ENCODE peak calls at places on chromosomes 3 and 15, in nine cellular contexts. Y, M, A, W, B, C, D, J and V are unnamed samples.

GRCh38 chr3:135147657-135148056 is 352.6 kb downstream of the EPHB1 start:
- DNase-seq in Y (no peak), M (no peak), A (no peak), W (peak), B (no peak), C (no peak), D (no peak), J (no peak), V (no peak)

GRCh38 chr3:55128201-55128870 is 200.5 kb upstream of the LRTM1 start:
- DNase-seq in Y (no peak), M (no peak), A (no peak), W (no peak), B (no peak), C (peak), D (no peak), J (no peak), V (no peak)

GRCh38 chr3:173894-174293 is 22.7 kb upstream of the CHL1 start:
- DNase-seq in Y (no peak), M (no peak), A (no peak), W (no peak), B (no peak), C (no peak), D (no peak), J (no peak), V (no peak)

GRCh38 chr3:47197287-47197686 is 33.4 kb upstream of the SETD2 start:
- DNase-seq in Y (no peak), M (no peak), A (no peak), W (no peak), B (no peak), C (no peak), D (no peak), J (no peak), V (no peak)

GRCh38 chr3:30286811-30287210 is 319.6 kb upstream of the TGFBR2 start:
- DNase-seq in Y (no peak), M (no peak), A (peak), W (no peak), B (no peak), C (peak), D (no peak), J (no peak), V (no peak)

GRCh38 chr15:82178061-82178460 is 84.5 kb downstream of the EFL1 start:
- DNase-seq in Y (no peak), M (no peak), A (peak), W (no peak), B (no peak), C (peak), D (no peak), J (no peak), V (no peak)

GRCh38 chr15:63544253-63545026 is 40.0 kb downstream of the USP3 start:
- DNase-seq in Y (no peak), M (no peak), A (no peak), W (no peak), B (no peak), C (no peak), D (no peak), J (no peak), V (no peak)

GRCh38 chr15:74400915-74401757 is 32.6 kb downstream of the SEMA7A start:
- DNase-seq in Y (no peak), M (no peak), A (peak), W (no peak), B (no peak), C (peak), D (no peak), J (no peak), V (peak)

GRCh38 chr3:46931631-46932441 is 44.7 kb downstream of the CCDC12 start:
- DNase-seq in Y (peak), M (no peak), A (peak), W (no peak), B (no peak), C (no peak), D (peak), J (peak), V (no peak)

GRCh38 chr3:155070932-155071387 is 9.2 kb upstream of the MME start:
- DNase-seq in Y (no peak), M (no peak), A (peak), W (no peak), B (no peak), C (peak), D (no peak), J (no peak), V (no peak)

GRCh38 chr3:107704477-107704876 is 181.7 kb downstream of the BBX start:
- DNase-seq in Y (no peak), M (no peak), A (no peak), W (no peak), B (no peak), C (peak), D (no peak), J (no peak), V (no peak)

GRCh38 chr3:134485075-134485536 is 679 bp downstream of the ANAPC13 start:
- DNase-seq in Y (no peak), M (peak), A (peak), W (no peak), B (no peak), C (peak), D (peak), J (no peak), V (no peak)

GRCh38 chr3:123098411-123099330 is 31.8 kb downstream of the PDIA5 start:
- DNase-seq in Y (no peak), M (no peak), A (no peak), W (no peak), B (no peak), C (peak), D (peak), J (no peak), V (no peak)

GRCh38 chr15:90031231-90031791 is 30.2 kb downstream of the ZNF710 start:
- DNase-seq in Y (no peak), M (no peak), A (peak), W (no peak), B (no peak), C (peak), D (peak), J (peak), V (peak)
- H3K4me3 ChIP-seq in Y (no peak), M (no peak), A (no peak), W (no peak), B (no peak), C (no peak), D (no peak), J (no peak), V (no peak)

GRCh38 chr3:17544632-17545031 is 197.8 kb downstream of the TBC1D5 start:
- DNase-seq in Y (no peak), M (no peak), A (peak), W (no peak), B (no peak), C (peak), D (no peak), J (no peak), V (no peak)
- TF ChIP-seq CTCF in Y (no peak), M (peak), A (peak), W (peak), B (no peak), C (peak), D (no peak), J (no peak), V (peak)

GRCh38 chr3:120908803-120909601 is 997 bp downstream of the STXBP5L start:
- DNase-seq in Y (no peak), M (no peak), A (no peak), W (no peak), B (no peak), C (no peak), D (peak), J (no peak), V (no peak)
- H3K4me3 ChIP-seq in Y (peak), M (peak), A (peak), W (peak), B (peak), C (peak), D (peak), J (peak), V (no peak)

GRCh38 chr15:39018966-39019365 is 454.4 kb upstream of the RASGRP1 start:
- DNase-seq in Y (no peak), M (no peak), A (no peak), W (no peak), B (no peak), C (no peak), D (no peak), J (no peak), V (no peak)

GRCh38 chr15:39009740-39010139 is 445.1 kb upstream of the RASGRP1 start:
- DNase-seq in Y (no peak), M (no peak), A (no peak), W (no peak), B (no peak), C (no peak), D (no peak), J (no peak), V (no peak)

GRCh38 chr15:39016706-39017105 is 452.1 kb upstream of the RASGRP1 start:
- DNase-seq in Y (no peak), M (no peak), A (no peak), W (no peak), B (no peak), C (peak), D (no peak), J (no peak), V (no peak)

GRCh38 chr15:39014682-39015081 is 450.1 kb upstream of the RASGRP1 start:
- DNase-seq in Y (no peak), M (no peak), A (no peak), W (no peak), B (no peak), C (no peak), D (no peak), J (no peak), V (no peak)

GRCh38 chr15:39013262-39013661 is 448.6 kb upstream of the RASGRP1 start:
- DNase-seq in Y (no peak), M (no peak), A (no peak), W (no peak), B (no peak), C (no peak), D (no peak), J (no peak), V (no peak)
- TF ChIP-seq CTCF in Y (no peak), M (no peak), A (no peak), W (no peak), B (no peak), C (no peak), D (no peak), J (no peak), V (no peak)

DNA sequence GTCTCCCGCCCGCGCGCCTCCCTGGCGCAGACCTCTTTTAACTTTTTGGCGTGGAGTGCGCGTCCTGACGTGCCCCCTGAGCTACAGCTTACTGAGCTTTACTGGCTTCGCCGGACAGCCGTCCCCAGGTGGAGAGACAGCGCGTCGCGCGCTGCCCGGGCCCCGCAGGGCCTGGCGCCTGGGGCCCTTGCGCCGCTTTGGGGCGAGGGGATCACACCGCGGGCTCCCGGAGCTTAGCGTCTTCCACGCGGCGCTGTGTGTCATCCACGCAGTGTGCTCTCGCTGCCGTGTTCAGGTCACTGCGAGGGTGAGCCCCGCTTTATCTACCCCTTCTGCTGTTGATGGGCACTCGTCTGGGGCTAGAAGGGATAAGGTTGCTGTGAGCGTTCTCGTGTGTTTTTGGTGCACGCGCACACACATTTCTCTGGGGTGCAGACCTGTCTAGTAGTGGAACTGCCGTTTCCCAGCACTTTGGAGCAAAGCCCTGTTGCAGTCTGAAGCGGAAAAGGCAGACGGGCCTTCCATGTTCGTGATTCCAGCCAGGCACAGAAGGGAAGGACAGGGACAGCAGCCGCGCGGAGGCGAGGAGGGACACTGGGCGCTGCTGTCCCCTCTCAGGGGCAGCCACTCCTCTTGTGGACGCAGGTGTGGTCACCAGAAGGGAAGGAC is 33.1 kb upstream of the ALDH1L1 start:
- DNase-seq in Y (no peak), M (no peak), A (no peak), W (no peak), B (no peak), C (no peak), D (no peak), J (peak), V (no peak)
- H3K4me3 ChIP-seq in Y (peak), M (peak), A (peak), W (peak), B (no peak), C (peak), D (peak), J (peak), V (no peak)

GRCh38 chr15:38069506-38069905 is 135.1 kb downstream of the TMCO5A start:
- DNase-seq in Y (peak), M (peak), A (peak), W (no peak), B (no peak), C (peak), D (peak), J (peak), V (no peak)
- TF ChIP-seq CTCF in Y (no peak), M (no peak), A (no peak), W (no peak), B (no peak), C (no peak), D (no peak), J (no peak), V (no peak)

GRCh38 chr3:109384164-109384563 is 46.8 kb upstream of the DPPA4 start:
- DNase-seq in Y (no peak), M (no peak), A (no peak), W (no peak), B (no peak), C (no peak), D (no peak), J (no peak), V (no peak)
- H3K4me3 ChIP-seq in Y (no peak), M (no peak), A (no peak), W (no peak), B (no peak), C (no peak), D (no peak), J (no peak), V (no peak)

GRCh38 chr3:97278506-97278905 is 464.1 kb downstream of the EPHA6 start:
- DNase-seq in Y (no peak), M (no peak), A (no peak), W (no peak), B (no peak), C (no peak), D (no peak), J (no peak), V (no peak)
- TF ChIP-seq CTCF in Y (no peak), M (no peak), A (peak), W (no peak), B (no peak), C (no peak), D (no peak), J (no peak), V (no peak)

DNA sequence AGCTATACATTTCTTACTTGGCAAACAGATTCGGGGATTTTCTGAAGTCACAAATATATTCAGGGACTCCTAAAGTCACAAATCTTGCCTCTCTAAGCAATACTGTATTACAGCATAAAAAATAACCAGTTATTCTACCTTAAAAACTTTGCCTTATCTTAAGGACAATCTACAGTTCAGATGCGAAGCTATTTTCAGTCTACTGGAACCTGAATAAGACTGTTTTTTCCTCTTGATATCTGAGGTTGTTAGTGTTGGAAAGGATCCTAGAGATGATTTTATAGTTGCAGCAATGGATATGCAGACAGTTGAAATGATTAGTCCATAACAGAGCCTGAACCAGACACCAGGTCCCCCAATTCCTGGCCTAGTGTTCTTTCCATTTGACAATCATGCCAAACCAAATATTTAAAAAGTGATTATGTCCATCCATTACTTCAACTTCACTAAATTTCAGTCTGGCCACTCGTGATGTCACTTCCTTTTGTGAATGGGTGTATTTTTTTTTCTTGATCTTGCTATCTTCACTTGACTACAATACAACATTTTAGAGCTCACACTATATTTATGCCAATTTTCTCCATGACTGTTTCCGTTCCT is 1.8 kb downstream of the HDGFL3 start:
- DNase-seq in Y (peak), M (no peak), A (peak), W (no peak), B (no peak), C (peak), D (no peak), J (no peak), V (no peak)
- H3K4me3 ChIP-seq in Y (peak), M (peak), A (peak), W (peak), B (no peak), C (peak), D (peak), J (peak), V (peak)